ENCODE peak calls at places on chromosomes 4 and X, in five cellular contexts. G is caudate nucleus; E is amniotic stem cell; R is A172; F is stimulated activated CD4-positive, alpha-beta T cell treated with anti-CD3 and anti-CD28 coated beads, Interleukin-4, amount 100 ng/mL, for 48 hours. B is an unnamed sample.

GRCh38 chrX:113634565-113634964 is 793.9 kb upstream of the AMOT start:
- DNase-seq in G (no peak), E (no peak), R (no peak), F (no peak), B (no peak)

GRCh38 chr4:127162741-127163140 is 470.0 kb upstream of the INTU start:
- DNase-seq in G (no peak), E (peak), R (no peak), F (no peak), B (no peak)

GRCh38 chr4:124322234-124322831 is 390.2 kb downstream of the ANKRD50 start:
- DNase-seq in G (no peak), E (no peak), R (peak), F (no peak), B (no peak)

GRCh38 chr4:112645541-112646329 is 8.8 kb downstream of the LARP7 start:
- DNase-seq in G (no peak), E (no peak), R (no peak), F (no peak), B (no peak)

GRCh38 chr4:82737354-82737753 is 61.2 kb downstream of the SCD5 start:
- DNase-seq in G (no peak), E (no peak), R (no peak), F (no peak), B (no peak)

GRCh38 chr4:71553605-71554004 is 214.8 kb downstream of the SLC4A4 start:
- DNase-seq in G (no peak), E (peak), R (peak), F (no peak), B (no peak)

GRCh38 chr4:8025668-8026067 is 86.0 kb upstream of the AFAP1 start:
- DNase-seq in G (no peak), E (no peak), R (peak), F (no peak), B (no peak)

GRCh38 chrX:130118396-130118795 is 8.1 kb upstream of the ELF4 start:
- DNase-seq in G (no peak), E (no peak), R (no peak), F (no peak), B (no peak)

GRCh38 chr4:106058919-106059318 is 163.6 kb downstream of the NPNT start:
- DNase-seq in G (no peak), E (no peak), R (peak), F (no peak), B (no peak)

GRCh38 chrX:25017667-25018247 is 2.0 kb upstream of the ARX start:
- DNase-seq in G (no peak), E (no peak), R (no peak), F (no peak), B (no peak)

GRCh38 chrX:9282325-9282724 is 182.5 kb upstream of the TBL1X start:
- DNase-seq in G (no peak), E (no peak), R (no peak), F (no peak), B (no peak)

GRCh38 chrX:3697701-3698279 is 15.7 kb downstream of the PRKX start:
- DNase-seq in G (peak), E (no peak), R (peak), F (no peak), B (no peak)

GRCh38 chrX:153708415-153708814 is 15.8 kb downstream of the BCAP31 start:
- DNase-seq in G (peak), E (peak), R (peak), F (peak), B (no peak)

GRCh38 chr4:66300336-66300934 is 630.1 kb upstream of the EPHA5 start:
- DNase-seq in G (no peak), E (no peak), R (no peak), F (no peak), B (no peak)

GRCh38 chrX:78945186-78945912 is at the start of gene P2RY10:
- DNase-seq in G (no peak), E (no peak), R (no peak), F (no peak), B (no peak)

GRCh38 chr4:3218824-3219760 is 29.9 kb upstream of the MSANTD1 start:
- DNase-seq in G (no peak), E (no peak), R (no peak), F (no peak), B (no peak)

GRCh38 chr4:3243066-3243775 is 5.7 kb upstream of the MSANTD1 start:
- DNase-seq in G (no peak), E (no peak), R (no peak), F (no peak), B (no peak)

GRCh38 chr4:176538217-176538925 is 218.6 kb downstream of the SPCS3 start:
- DNase-seq in G (no peak), E (peak), R (peak), F (no peak), B (no peak)

GRCh38 chrX:107574711-107575110 is 53.6 kb upstream of the PRPS1 start:
- DNase-seq in G (no peak), E (no peak), R (no peak), F (no peak), B (no peak)

GRCh38 chrX:12065251-12065650 is 73.0 kb upstream of the FRMPD4 start:
- DNase-seq in G (no peak), E (no peak), R (peak), F (no peak), B (no peak)

GRCh38 chrX:13750204-13750603 is 15.7 kb downstream of the OFD1 start:
- DNase-seq in G (no peak), E (no peak), R (peak), F (no peak), B (no peak)

GRCh38 chrX:79366888-79367749 is at the start of gene ITM2A:
- DNase-seq in G (no peak), E (no peak), R (no peak), F (peak), B (peak)

GRCh38 chrX:40908857-40909475 is 173.6 kb upstream of the MED14 start:
- DNase-seq in G (no peak), E (no peak), R (peak), F (no peak), B (no peak)

GRCh38 chrX:130079824-130080406 is 30.4 kb downstream of the ELF4 start:
- DNase-seq in G (peak), E (peak), R (peak), F (no peak), B (peak)

GRCh38 chrX:8405631-8406030 is 59.0 kb upstream of the VCX3B start:
- DNase-seq in G (no peak), E (no peak), R (no peak), F (no peak), B (no peak)

GRCh38 chrX:18994713-18995112 is 10.8 kb upstream of the PHKA2 start:
- DNase-seq in G (no peak), E (no peak), R (peak), F (no peak), B (no peak)

GRCh38 chr4:55910140-55910539 is 38.6 kb upstream of the CEP135 start:
- DNase-seq in G (no peak), E (no peak), R (peak), F (no peak), B (no peak)

GRCh38 chr4:110586137-110586850 is 36.6 kb downstream of the PITX2 start:
- DNase-seq in G (no peak), E (peak), R (peak), F (no peak), B (no peak)

GRCh38 chr4:118012142-118012541 is 22.1 kb upstream of the NDST3 start:
- DNase-seq in G (no peak), E (no peak), R (peak), F (no peak), B (no peak)

B was measured in stimulated activated naive B cell treated with anti-CD40 and anti-IgM and Interleukin-4, amounts not matched to agents 10 μg/mL and 1 μg/mL and 100 μg/mL, for 72 hours.